ENCODE peak calls at places on chromosomes 3 and 15, in five cellular contexts. N, V, C, H and Y are unnamed samples.

GRCh38 chr15:64861331-64861730 is 19.6 kb downstream of the PLEKHO2 start:
- DNase-seq in H (no peak), N (no peak), C (no peak), V (no peak), Y (no peak)

GRCh38 chr15:92069308-92070244 is 216.1 kb downstream of the SLCO3A1 start:
- DNase-seq in N (no peak), V (peak), H (no peak), C (no peak), Y (peak)

GRCh38 chr3:63864008-63864871 is 573 bp downstream of the ATXN7 start:
- DNase-seq in V (peak), N (peak), C (no peak), H (no peak), Y (no peak)

GRCh38 chr3:21256932-21257331 is 494.1 kb downstream of the ZNF385D start:
- DNase-seq in C (no peak), H (no peak), N (no peak), V (peak), Y (no peak)

GRCh38 chr3:138124689-138125420 is 7.3 kb downstream of the A4GNT start:
- DNase-seq in H (peak), N (no peak), C (peak), V (no peak), Y (peak)

GRCh38 chr3:123386477-123387040 is 62.3 kb downstream of the ADCY5 start:
- DNase-seq in C (no peak), H (no peak), N (no peak), V (no peak), Y (no peak)

GRCh38 chr3:38960953-38961622 is 90.7 kb downstream of the SCN11A start:
- DNase-seq in N (no peak), V (peak), H (no peak), C (peak), Y (no peak)

GRCh38 chr3:134374791-134375541 is 719 bp upstream of the AMOTL2 start:
- DNase-seq in C (no peak), V (peak), N (no peak), H (no peak), Y (no peak)

GRCh38 chr3:131730581-131730980 is 227.8 kb upstream of the MRPL3 start:
- DNase-seq in N (no peak), V (peak), H (no peak), C (no peak), Y (peak)

GRCh38 chr3:49054344-49054862 is 25.2 kb upstream of the IMPDH2 start:
- DNase-seq in H (no peak), N (no peak), C (no peak), V (no peak), Y (no peak)

GRCh38 chr3:193842832-193843446 is 249.9 kb downstream of the OPA1 start:
- DNase-seq in C (no peak), N (no peak), H (no peak), V (no peak), Y (no peak)

GRCh38 chr15:39974656-39975230 is 40.8 kb downstream of the EIF2AK4 start:
- DNase-seq in N (no peak), C (no peak), H (no peak), V (no peak), Y (no peak)

GRCh38 chr3:81554348-81554747 is 207.1 kb downstream of the GBE1 start:
- DNase-seq in V (no peak), H (no peak), C (peak), N (no peak), Y (no peak)

GRCh38 chr3:133452603-133453313 is 52.9 kb downstream of the BFSP2 start:
- DNase-seq in H (no peak), C (no peak), V (no peak), N (no peak), Y (no peak)

GRCh38 chr3:184977796-184978195 is 165.8 kb downstream of the VPS8 start:
- DNase-seq in C (no peak), N (no peak), H (no peak), V (no peak), Y (no peak)

GRCh38 chr3:43895573-43895972 is 204.8 kb downstream of the ABHD5 start:
- DNase-seq in V (no peak), N (no peak), C (no peak), H (no peak), Y (no peak)

GRCh38 chr3:181919375-181919774 is 207.7 kb downstream of the SOX2 start:
- DNase-seq in H (peak), C (no peak), V (peak), N (no peak), Y (no peak)

GRCh38 chr3:152458725-152459515 is 190.2 kb downstream of the MBNL1 start:
- DNase-seq in C (peak), H (no peak), N (no peak), V (no peak), Y (no peak)

GRCh38 chr15:31843426-31844055 is 186.8 kb upstream of the CHRNA7 start:
- DNase-seq in H (no peak), V (no peak), N (no peak), C (no peak), Y (no peak)

GRCh38 chr3:28700728-28701127 is 352.1 kb upstream of the AZI2 start:
- DNase-seq in H (no peak), V (no peak), N (no peak), C (no peak), Y (no peak)

GRCh38 chr3:126811530-126811929 is 107.5 kb downstream of the CHCHD6 start:
- DNase-seq in H (no peak), N (no peak), C (no peak), V (no peak), Y (no peak)

GRCh38 chr3:49519916-49520385 is 34.3 kb upstream of the BSN start:
- DNase-seq in V (no peak), H (no peak), N (no peak), C (peak), Y (no peak)

GRCh38 chr3:139198186-139198585 is 145.6 kb upstream of the MRPS22 start:
- DNase-seq in N (no peak), C (no peak), V (no peak), H (no peak), Y (no peak)

GRCh38 chr3:49020335-49021212 is 1.3 kb upstream of the NDUFAF3 start:
- DNase-seq in C (no peak), V (peak), N (no peak), H (no peak), Y (no peak)

GRCh38 chr3:149967067-149967685 is 3.5 kb downstream of the PFN2 start:
- DNase-seq in N (no peak), H (peak), V (peak), C (peak), Y (no peak)

GRCh38 chr3:170258105-170258487 is 35.9 kb downstream of the PRKCI start:
- DNase-seq in H (no peak), N (no peak), C (no peak), V (no peak), Y (no peak)

GRCh38 chr15:63872759-63873510 is 39.2 kb upstream of the HERC1 start:
- DNase-seq in C (peak), N (no peak), V (no peak), H (no peak), Y (no peak)

GRCh38 chr3:134056464-134056891 is 26.8 kb upstream of the SLCO2A1 start:
- DNase-seq in H (no peak), V (no peak), N (no peak), C (no peak), Y (no peak)

GRCh38 chr3:42476225-42477160 is 25.9 kb upstream of the VIPR1 start:
- DNase-seq in V (peak), N (no peak), H (no peak), C (no peak), Y (no peak)

GRCh38 chr3:171066216-171066615 is 39.7 kb upstream of the SLC2A2 start:
- DNase-seq in N (no peak), H (no peak), C (peak), V (no peak), Y (no peak)

GRCh38 chr15:91841861-91842260 is 11.6 kb upstream of the SLCO3A1 start:
- DNase-seq in C (no peak), H (no peak), V (no peak), N (no peak), Y (no peak)

GRCh38 chr15:23038741-23039150 is 623 bp downstream of the TUBGCP5 start:
- DNase-seq in N (no peak), H (peak), V (peak), C (peak), Y (no peak)

GRCh38 chr3:125395091-125395490 is 20.0 kb upstream of the ZNF148 start:
- DNase-seq in V (no peak), C (no peak), N (no peak), H (no peak), Y (no peak)

GRCh38 chr15:88238618-88239430 is 17.7 kb downstream of the NTRK3 start:
- DNase-seq in V (no peak), C (peak), H (no peak), N (no peak), Y (peak)

GRCh38 chr3:195544634-195545033 is 1.5 kb upstream of the PPP1R2 start:
- DNase-seq in N (no peak), V (no peak), C (no peak), H (no peak), Y (no peak)

GRCh38 chr3:128547368-128547987 is 54.5 kb upstream of the GATA2 start:
- DNase-seq in N (no peak), V (peak), C (peak), H (no peak), Y (peak)

GRCh38 chr3:156615592-156616173 is 58.7 kb upstream of the TIPARP start:
- DNase-seq in N (no peak), C (peak), H (peak), V (peak), Y (peak)

GRCh38 chr3:20668411-20668810 is 482.4 kb upstream of the SGO1 start:
- DNase-seq in V (peak), N (no peak), H (no peak), C (peak), Y (no peak)